ENCODE peak calls at places on chromosomes 3 and 15, in five cellular contexts. S is IMR-90, D is adrenal gland, P is breast epithelium, C is tibial artery. U is an unnamed sample.
A peak's percentile ranks its signal among the peaks of the same experiment; 100 is the strongest.

GRCh38 chr3:60855250-60855649 is 396.0 kb downstream of the FHIT start:
- DNase-seq in D (no peak), S (no peak), C (no peak), P (no peak), U (no peak)

GRCh38 chr3:126543457-126544090 is 15.2 kb downstream of the C3orf22 start:
- DNase-seq in P (peak; percentile 20), D (peak; percentile 21), C (peak; percentile 37), S (no peak), U (no peak)

GRCh38 chr3:161893972-161894371 is 397.4 kb downstream of the OTOL1 start:
- DNase-seq in P (no peak), D (no peak), C (no peak), S (peak; percentile 88), U (no peak)

GRCh38 chr3:22089284-22089683 is 338.3 kb upstream of the ZNF385D start:
- DNase-seq in D (no peak), P (no peak), S (peak; percentile 1), C (no peak), U (no peak)

GRCh38 chr3:66593978-66594377 is 93.2 kb upstream of the LRIG1 start:
- DNase-seq in P (no peak), D (no peak), S (peak; percentile 99), C (no peak), U (no peak)

GRCh38 chr3:134762016-134762415 is 33.0 kb upstream of the EPHB1 start:
- DNase-seq in P (no peak), C (no peak), D (peak; percentile 6), S (no peak), U (no peak)

GRCh38 chr15:92005154-92005553 is 151.6 kb downstream of the SLCO3A1 start:
- DNase-seq in D (no peak), P (no peak), S (no peak), C (no peak), U (no peak)

GRCh38 chr3:11140054-11140712 is 14.1 kb upstream of the HRH1 start:
- DNase-seq in C (peak; percentile 67), D (no peak), S (no peak), P (no peak), U (no peak)

GRCh38 chr3:4866841-4867240 is 112.4 kb upstream of the BHLHE40 start:
- DNase-seq in P (no peak), S (peak; percentile 30), C (no peak), D (no peak), U (no peak)

GRCh38 chr15:57353317-57353804 is 22.9 kb upstream of the CGNL1 start:
- DNase-seq in C (no peak), P (no peak), S (no peak), D (no peak), U (no peak)

GRCh38 chr15:61421470-61421869 is 192.4 kb upstream of the RORA start:
- DNase-seq in D (no peak), P (no peak), S (no peak), C (no peak), U (no peak)

GRCh38 chr15:74956648-74957300 is at the start of gene RPP25:
- DNase-seq in D (peak; percentile 89), S (peak; percentile 21), P (peak; percentile 57), C (peak; percentile 89), U (no peak)

GRCh38 chr3:109050591-109051167 is 67.3 kb downstream of the MORC1 start:
- DNase-seq in C (no peak), D (no peak), P (no peak), S (peak; percentile 19), U (no peak)

DNA sequence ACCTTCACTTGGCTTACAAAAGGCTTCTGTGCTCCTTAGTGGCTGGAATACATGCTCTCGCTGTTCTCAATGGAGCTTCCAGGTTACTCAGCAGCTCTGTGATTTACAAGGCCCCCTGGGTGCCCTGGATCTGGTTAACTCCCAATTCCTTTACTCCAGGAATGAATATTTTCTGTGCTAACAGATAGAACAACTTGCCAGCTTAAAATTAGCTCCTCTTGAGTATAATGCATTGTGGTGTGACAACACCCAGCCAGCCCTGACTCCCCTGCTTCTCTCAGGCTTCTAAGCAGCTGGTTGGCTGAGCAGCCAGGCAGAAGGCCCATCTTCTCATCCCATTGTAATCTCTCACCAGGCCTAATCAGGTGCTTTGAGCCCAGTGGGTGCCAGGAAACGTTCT is 246.4 kb downstream of the ALCAM start:
- DNase-seq in P (no peak), C (no peak), D (no peak), S (no peak), U (no peak)
- H3K27ac ChIP-seq in P (no peak overlapping the region), C (no peak overlapping the region), D (no peak overlapping the region), S (no peak overlapping the region), U (no peak overlapping the region)

GRCh38 chr15:83462953-83463433 is 15.9 kb downstream of the SH3GL3 start:
- DNase-seq in D (no peak), P (no peak), S (no peak), C (no peak), U (no peak)

GRCh38 chr15:83462026-83462425 is 14.9 kb downstream of the SH3GL3 start:
- DNase-seq in P (no peak), C (no peak), D (no peak), S (no peak), U (no peak)

GRCh38 chr15:83457149-83457548 is 10.0 kb downstream of the SH3GL3 start:
- DNase-seq in D (no peak), C (no peak), S (no peak), P (no peak), U (no peak)

GRCh38 chr15:83458396-83458795 is 11.3 kb downstream of the SH3GL3 start:
- DNase-seq in D (no peak), C (no peak), S (no peak), P (no peak), U (no peak)
- H3K27ac ChIP-seq in D (no peak overlapping the region), C (no peak overlapping the region), S (no peak overlapping the region), P (no peak overlapping the region), U (no peak overlapping the region)

GRCh38 chr3:189186093-189186492 is 14.3 kb downstream of the TPRG1 start:
- DNase-seq in P (no peak), S (peak; percentile 15), C (peak; percentile 79), D (peak; percentile 72), U (no peak)
- H3K27ac ChIP-seq in P (no peak overlapping the region), S (no peak overlapping the region), C (peak overlapping the region; percentile 49), D (no peak overlapping the region), U (no peak overlapping the region)

GRCh38 chr15:81301385-81301784 is 22.6 kb downstream of the STARD5 start:
- DNase-seq in S (no peak), P (no peak), C (peak; percentile 29), D (no peak), U (no peak)

GRCh38 chr15:81301815-81302399 is 22.0 kb downstream of the STARD5 start:
- DNase-seq in D (no peak), P (no peak), S (no peak), C (peak; percentile 68), U (no peak)

GRCh38 chr15:81302605-81303204 is 21.2 kb downstream of the STARD5 start:
- DNase-seq in P (no peak), C (peak; percentile 44), D (no peak), S (no peak), U (no peak)

GRCh38 chr15:81304226-81304625 is 19.7 kb downstream of the STARD5 start:
- DNase-seq in P (no peak), C (no peak), D (no peak), S (peak; percentile 80), U (no peak)

DNA sequence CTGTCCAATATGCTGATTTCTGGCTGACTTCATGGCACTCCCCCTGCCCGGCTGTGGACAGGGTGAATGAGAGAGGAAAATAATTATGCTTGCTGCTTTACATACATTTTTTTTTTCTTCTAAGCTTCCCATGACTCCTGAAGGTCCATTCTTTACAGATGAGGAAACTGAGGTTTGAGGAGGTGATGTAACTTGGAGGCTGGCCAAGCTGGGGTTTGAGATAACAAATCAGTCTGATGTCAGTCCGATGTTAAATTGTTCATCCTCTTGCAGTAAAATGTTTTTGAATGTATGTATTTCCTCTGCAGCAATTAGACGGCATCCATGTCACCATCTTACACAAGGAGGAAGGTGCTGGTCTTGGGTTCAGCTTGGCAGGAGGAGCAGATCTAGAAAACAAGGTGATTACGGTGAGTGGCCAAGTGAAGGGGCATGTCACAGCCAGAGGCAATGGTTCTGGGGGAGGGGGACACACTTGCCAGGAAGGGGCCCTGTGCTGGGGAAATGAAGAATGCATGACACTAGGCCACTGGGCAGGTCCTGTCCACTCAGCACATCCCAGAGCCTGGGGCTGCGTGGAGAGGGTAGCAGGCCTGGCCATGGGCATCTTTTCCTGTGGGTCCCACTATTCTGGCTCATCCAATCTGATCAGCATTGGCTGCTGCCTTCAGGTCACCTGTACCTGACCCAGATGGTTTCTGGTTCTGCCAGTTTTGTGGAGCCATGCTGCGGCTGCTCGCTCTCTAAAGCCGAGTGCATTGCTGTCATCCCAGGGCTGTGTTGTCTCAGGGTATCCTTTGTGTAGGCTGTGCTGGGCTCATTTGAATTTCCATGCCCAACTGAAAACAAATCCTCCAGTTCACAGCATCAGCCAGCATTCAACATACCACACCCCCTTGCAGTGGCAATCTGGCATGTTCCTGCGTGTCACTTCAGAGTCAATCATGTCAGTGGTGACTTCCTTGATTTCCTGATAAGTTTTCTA is 20.4 kb downstream of the STARD5 start:
- DNase-seq in C (no peak), S (peak; percentile 18), P (no peak), D (no peak), U (no peak)
- H3K27ac ChIP-seq in C (peak overlapping the region; percentile 4), S (no peak overlapping the region), P (peak overlapping the region; percentile 57), D (no peak overlapping the region), U (peak overlapping the region; percentile 49)

GRCh38 chr3:124834723-124835718 is 52.1 kb downstream of the ITGB5 start:
- DNase-seq in P (peak; percentile 58), C (peak; percentile 79), D (peak; percentile 71), S (peak; percentile 98), U (no peak)

GRCh38 chr3:124836448-124836847 is 50.7 kb downstream of the ITGB5 start:
- DNase-seq in D (no peak), C (no peak), P (no peak), S (no peak), U (no peak)

GRCh38 chr3:124831631-124832184 is 55.5 kb downstream of the ITGB5 start:
- DNase-seq in S (no peak), D (no peak), C (no peak), P (no peak), U (no peak)

GRCh38 chr3:124832782-124833709 is 54.1 kb downstream of the ITGB5 start:
- DNase-seq in S (peak; percentile 95), D (no peak), P (no peak), C (no peak), U (no peak)

GRCh38 chr3:124833710-124834332 is 53.3 kb downstream of the ITGB5 start:
- DNase-seq in S (no peak), P (no peak), D (no peak), C (no peak), U (no peak)
- H3K27ac ChIP-seq in S (peak overlapping the region; percentile 79), P (peak overlapping the region; percentile 76), D (no peak overlapping the region), C (peak overlapping the region; percentile 85), U (no peak overlapping the region)

DNA sequence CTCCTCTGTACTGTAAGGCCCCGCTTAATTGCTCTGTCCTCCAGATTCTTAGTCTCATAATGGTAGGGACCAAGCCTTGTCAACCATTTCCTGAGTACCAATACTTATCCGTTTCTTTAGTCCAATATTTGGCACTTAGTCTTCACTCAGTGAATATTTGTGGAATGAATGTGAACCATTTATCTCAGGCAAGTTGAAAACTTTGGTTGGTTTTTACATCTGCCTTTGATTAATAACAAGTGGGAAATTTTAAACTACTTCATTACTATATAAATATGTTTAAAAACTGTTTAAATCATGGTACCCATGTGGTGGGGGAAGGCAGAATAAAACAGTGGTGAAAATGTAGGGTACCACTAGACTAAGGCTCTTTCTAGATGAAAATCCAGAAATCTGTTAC is 15.2 kb downstream of the CA12 start:
- DNase-seq in D (no peak), P (no peak), S (peak; percentile 63), C (no peak), U (no peak)
- H3K27ac ChIP-seq in D (no peak overlapping the region), P (peak overlapping the region; percentile 86), S (no peak overlapping the region), C (no peak overlapping the region), U (no peak overlapping the region)

GRCh38 chr3:15778332-15778858 is 19.4 kb downstream of the ANKRD28 start:
- DNase-seq in D (no peak), S (no peak), P (no peak), C (no peak), U (no peak)
- H3K27ac ChIP-seq in D (no peak overlapping the region), S (no peak overlapping the region), P (no peak overlapping the region), C (no peak overlapping the region), U (no peak overlapping the region)

GRCh38 chr15:90151989-90152645 is 49.0 kb upstream of the SEMA4B start:
- DNase-seq in C (no peak), S (no peak), P (no peak), D (no peak), U (no peak)
- H3K27ac ChIP-seq in C (no peak overlapping the region), S (no peak overlapping the region), P (peak overlapping the region; percentile 69), D (no peak overlapping the region), U (peak overlapping the region; percentile 67)

U was measured in caudate nucleus.